ENCODE peak calls at places on chromosomes 12 and 14, in eight cellular contexts. D, X, T, C, Y, J, E and K are unnamed samples.

GRCh38 chr14:104386281-104386841 is 193.2 kb upstream of the C14orf180 start:
- DNase-seq in D (peak), X (no peak), T (no peak), C (no peak), Y (no peak), J (peak), E (peak), K (no peak)

GRCh38 chr12:39490500-39491276 is 47.8 kb upstream of the KIF21A start:
- DNase-seq in D (no peak), X (peak), T (peak), C (no peak), Y (no peak), J (no peak), E (no peak), K (no peak)

GRCh38 chr12:30178948-30179347 is 395.2 kb upstream of the TMTC1 start:
- DNase-seq in D (no peak), X (no peak), T (no peak), C (no peak), Y (no peak), J (no peak), E (no peak), K (no peak)

GRCh38 chr14:72611956-72612500 is 281.9 kb downstream of the DPF3 start:
- DNase-seq in D (no peak), X (no peak), T (no peak), C (no peak), Y (no peak), J (peak), E (no peak), K (peak)

GRCh38 chr14:96904201-96904600 is 107.0 kb downstream of the VRK1 start:
- DNase-seq in D (no peak), X (peak), T (no peak), C (no peak), Y (no peak), J (no peak), E (no peak), K (no peak)

GRCh38 chr12:104219908-104220404 is 4.4 kb downstream of the TXNRD1 start:
- DNase-seq in D (peak), X (peak), T (peak), C (peak), Y (peak), J (no peak), E (no peak), K (peak)

GRCh38 chr12:2387051-2387834 is 334.5 kb downstream of the CACNA1C start:
- DNase-seq in D (no peak), X (no peak), T (no peak), C (no peak), Y (no peak), J (no peak), E (no peak), K (no peak)

GRCh38 chr14:56159066-56159465 is 40.9 kb downstream of the PELI2 start:
- DNase-seq in D (no peak), X (no peak), T (no peak), C (no peak), Y (no peak), J (no peak), E (no peak), K (no peak)

GRCh38 chr14:64671591-64671990 is 32.6 kb upstream of the PLEKHG3 start:
- DNase-seq in D (peak), X (peak), T (peak), C (no peak), Y (peak), J (no peak), E (no peak), K (no peak)

GRCh38 chr12:87597114-87597513 is 432.1 kb downstream of the C12orf50 start:
- DNase-seq in D (no peak), X (no peak), T (no peak), C (no peak), Y (no peak), J (no peak), E (no peak), K (no peak)

GRCh38 chr12:103884316-103884715 is 43.3 kb upstream of the NT5DC3 start:
- DNase-seq in D (peak), X (peak), T (peak), C (no peak), Y (no peak), J (no peak), E (no peak), K (no peak)

GRCh38 chr14:88075298-88075981 is 70.5 kb downstream of the GPR65 start:
- DNase-seq in D (no peak), X (no peak), T (no peak), C (no peak), Y (peak), J (no peak), E (no peak), K (no peak)

GRCh38 chr14:88078525-88078924 is 73.6 kb downstream of the GPR65 start:
- DNase-seq in D (no peak), X (no peak), T (no peak), C (no peak), Y (no peak), J (no peak), E (no peak), K (no peak)

GRCh38 chr14:88079624-88080023 is 74.7 kb downstream of the GPR65 start:
- DNase-seq in D (no peak), X (no peak), T (no peak), C (no peak), Y (no peak), J (no peak), E (no peak), K (no peak)
- TF ChIP-seq EP300 in D (no peak), X (no peak), T (no peak), C (no peak), Y (no peak), J (no peak), E (no peak), K (no peak)

GRCh38 chr12:78787576-78787975 is 77.0 kb upstream of the SYT1 start:
- DNase-seq in D (no peak), X (no peak), T (no peak), C (no peak), Y (no peak), J (no peak), E (no peak), K (no peak)
- TF ChIP-seq EP300 in D (no peak), X (no peak), T (no peak), C (no peak), Y (no peak), J (no peak), E (no peak), K (no peak)

DNA sequence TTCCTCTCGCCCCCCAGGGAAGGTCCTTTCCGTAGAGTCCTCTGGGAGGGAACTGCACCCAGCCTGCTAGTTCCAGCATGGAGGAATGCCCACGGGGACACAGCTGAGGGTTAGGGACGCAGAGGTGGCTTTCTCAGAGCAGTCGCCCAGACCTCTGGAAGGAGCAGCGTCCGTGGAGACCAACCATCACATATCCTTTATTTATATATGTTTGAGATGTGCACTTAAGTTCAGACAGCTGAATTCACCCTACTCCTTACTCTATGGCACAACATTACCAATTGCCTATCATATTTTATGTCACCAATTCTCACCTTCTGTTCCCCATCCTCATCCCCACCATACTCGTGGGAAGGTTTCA is 305.6 kb upstream of the DIO3 start:
- DNase-seq in D (peak), X (no peak), T (no peak), C (no peak), Y (no peak), J (no peak), E (no peak), K (peak)
- TF ChIP-seq EP300 in D (no peak), X (no peak), T (no peak), C (no peak), Y (no peak), J (no peak), E (no peak), K (no peak)

GRCh38 chr14:100104006-100104352 is 38.8 kb downstream of the EVL start:
- DNase-seq in D (no peak), X (no peak), T (no peak), C (no peak), Y (no peak), J (no peak), E (no peak), K (no peak)
- TF ChIP-seq EP300 in D (no peak), X (no peak), T (no peak), C (no peak), Y (no peak), J (no peak), E (no peak), K (no peak)

GRCh38 chr14:90193925-90194324 is 62.4 kb upstream of the PSMC1 start:
- DNase-seq in D (peak), X (peak), T (peak), C (no peak), Y (peak), J (no peak), E (no peak), K (no peak)
- TF ChIP-seq EP300 in D (no peak), X (no peak), T (no peak), C (no peak), Y (no peak), J (no peak), E (no peak), K (no peak)

DNA sequence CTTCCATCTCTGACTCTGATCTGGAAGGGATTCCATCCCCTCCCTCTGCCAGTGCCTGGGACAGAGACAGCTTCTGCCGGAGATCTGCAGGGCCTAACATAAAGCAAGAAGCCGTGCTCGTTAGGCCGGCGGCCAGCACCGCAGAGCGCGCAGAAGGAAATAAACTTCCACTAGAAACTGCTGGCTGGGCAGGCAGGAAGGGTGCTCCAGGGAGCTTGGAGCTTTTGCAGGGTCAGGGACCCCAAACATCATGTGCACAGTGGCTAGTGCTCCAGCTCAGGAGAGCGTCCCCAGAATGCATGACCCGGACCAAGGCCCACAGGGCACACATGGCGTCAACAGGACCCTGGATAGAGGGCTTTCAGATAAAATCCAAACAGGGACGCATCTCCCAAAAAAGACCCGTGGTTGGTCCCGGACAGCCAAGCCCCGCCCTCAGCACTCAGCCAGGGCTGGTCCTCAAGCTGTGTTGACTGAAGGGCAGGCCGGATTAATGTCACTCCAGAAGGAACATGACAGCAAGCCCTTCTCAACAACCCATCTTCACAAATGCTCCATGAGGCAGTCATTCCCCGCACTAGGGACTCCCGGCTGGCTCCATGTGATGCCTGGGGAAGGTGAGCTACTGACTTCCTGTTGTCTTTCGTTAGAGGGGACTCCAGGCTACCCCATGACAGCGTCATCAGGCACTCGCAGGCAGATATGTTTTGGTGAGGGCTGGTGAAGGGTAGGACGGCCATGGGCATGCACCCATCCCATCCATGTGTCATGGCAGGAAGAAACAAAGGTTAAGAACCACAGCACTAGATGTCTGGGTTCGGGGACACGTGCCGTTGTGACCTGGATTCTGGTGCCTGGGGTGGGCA is 121.5 kb downstream of the CALM1 start:
- DNase-seq in D (no peak), X (no peak), T (no peak), C (peak), Y (no peak), J (peak), E (no peak), K (no peak)
- TF ChIP-seq EP300 in D (no peak), X (no peak), T (no peak), C (no peak), Y (no peak), J (no peak), E (no peak), K (no peak)

GRCh38 chr12:17592472-17592871 is 497.5 kb downstream of the RERGL start:
- DNase-seq in D (no peak), X (no peak), T (no peak), C (no peak), Y (no peak), J (no peak), E (no peak), K (no peak)
- TF ChIP-seq EP300 in D (no peak), X (no peak), T (no peak), C (no peak), Y (no peak), J (no peak), E (no peak), K (no peak)

GRCh38 chr14:90300649-90301048 is 31.1 kb downstream of the NRDE2 start:
- DNase-seq in D (no peak), X (no peak), T (no peak), C (no peak), Y (no peak), J (no peak), E (no peak), K (no peak)

GRCh38 chr14:90301580-90302181 is 30.1 kb downstream of the NRDE2 start:
- DNase-seq in D (peak), X (peak), T (peak), C (no peak), Y (peak), J (no peak), E (no peak), K (no peak)

GRCh38 chr14:90301122-90301521 is 30.6 kb downstream of the NRDE2 start:
- DNase-seq in D (no peak), X (no peak), T (no peak), C (no peak), Y (no peak), J (no peak), E (no peak), K (no peak)

GRCh38 chr14:90303382-90303943 is 28.3 kb downstream of the NRDE2 start:
- DNase-seq in D (no peak), X (no peak), T (no peak), C (no peak), Y (peak), J (no peak), E (no peak), K (no peak)

DNA sequence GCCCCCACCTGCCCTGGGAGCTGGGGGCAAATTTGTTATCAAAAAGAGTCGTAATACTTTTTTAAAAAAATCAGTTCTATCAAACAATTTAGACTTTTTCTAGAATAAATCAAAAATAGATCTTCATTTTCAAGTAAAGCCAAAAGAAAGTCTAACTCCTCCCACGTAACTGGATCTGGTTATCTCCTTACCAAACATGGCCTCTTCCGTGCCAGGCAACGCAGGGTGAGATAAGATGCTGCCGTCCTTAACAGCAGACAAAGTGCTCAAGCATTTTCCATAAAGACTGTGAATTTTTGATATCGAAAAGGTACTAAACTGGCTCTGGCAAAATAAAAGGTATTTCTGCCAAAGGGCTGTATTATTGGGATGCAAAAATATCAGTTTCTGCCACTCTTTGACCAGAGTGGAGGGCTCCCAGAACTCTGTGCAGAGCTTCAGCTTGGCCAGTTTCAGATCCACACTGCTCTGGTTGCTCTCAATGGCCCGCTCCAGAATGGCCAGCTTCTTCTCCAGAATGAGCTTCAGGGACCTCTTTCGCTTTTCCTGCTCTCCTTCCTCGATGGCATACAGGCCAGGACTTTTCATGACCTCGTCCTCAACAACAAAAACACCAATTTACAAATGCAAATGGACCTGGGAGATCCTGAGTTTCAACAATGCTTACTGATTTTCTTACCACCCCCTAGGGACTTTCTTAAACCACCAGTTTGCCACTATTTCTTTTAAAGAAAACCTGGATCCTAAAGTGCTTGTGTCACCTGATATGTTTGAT is 29.0 kb downstream of the NRDE2 start:
- DNase-seq in D (no peak), X (no peak), T (peak), C (no peak), Y (no peak), J (no peak), E (no peak), K (no peak)
- TF ChIP-seq EP300 in D (no peak), X (no peak), T (no peak), C (no peak), Y (no peak), J (no peak), E (no peak), K (no peak)

DNA sequence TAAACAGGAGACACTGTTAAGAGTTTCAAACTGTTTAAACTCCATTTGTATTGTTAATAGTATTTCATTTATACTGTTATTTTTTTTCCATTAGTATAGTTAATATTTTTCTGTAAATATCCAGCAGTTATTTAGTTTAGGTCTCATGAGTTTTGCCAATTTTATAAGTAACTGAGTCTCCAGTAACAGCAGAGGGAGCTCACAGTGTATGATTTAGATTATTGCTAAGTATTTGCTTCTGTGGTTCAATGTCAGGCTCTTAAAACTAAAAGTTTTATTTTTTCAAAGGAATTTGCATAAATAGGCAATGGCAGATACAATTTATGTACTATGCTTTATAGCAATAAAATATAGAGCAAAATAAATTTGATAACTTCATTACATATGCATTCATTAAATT is 209.7 kb downstream of the ATXN7L3B start:
- DNase-seq in D (no peak), X (peak), T (no peak), C (no peak), Y (no peak), J (no peak), E (no peak), K (no peak)
- TF ChIP-seq EP300 in D (no peak), X (no peak), T (no peak), C (no peak), Y (no peak), J (no peak), E (no peak), K (no peak)

DNA sequence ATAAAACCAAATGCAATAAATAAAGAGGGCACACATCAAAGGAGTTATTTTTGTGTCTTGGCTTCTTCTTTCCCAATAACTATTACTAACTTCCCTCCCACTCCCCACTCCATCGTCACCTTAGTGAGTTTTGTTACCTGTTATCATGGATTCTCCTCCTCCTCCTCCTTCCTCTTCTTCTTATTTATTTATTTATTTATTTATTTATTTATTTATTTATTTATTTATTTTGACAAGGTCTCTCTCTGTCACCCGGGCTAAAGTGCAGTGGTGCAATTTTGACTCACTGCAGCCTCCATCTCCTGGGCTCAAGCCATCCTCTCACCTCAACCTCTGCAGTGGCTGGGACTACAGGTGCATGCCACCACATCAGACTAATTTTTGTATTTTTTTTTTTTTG is 26.4 kb downstream of the WIF1 start:
- DNase-seq in D (no peak), X (no peak), T (no peak), C (no peak), Y (no peak), J (no peak), E (no peak), K (no peak)
- TF ChIP-seq EP300 in D (no peak), X (no peak), T (no peak), C (no peak), Y (no peak), J (no peak), E (no peak), K (no peak)